ENCODE peak calls at places on chromosomes 3 and 15, in eight cellular contexts. One of them, this sample, is unnamed. For H3K9me3, the result is how much of the 10 kb centered on the place peaks cover.

GRCh38 chr3:119323401-119324107 is 29.4 kb downstream of the ARHGAP31 start:
- DNase-seq in CD8-positive, alpha-beta T cell: no peak
- DNase-seq in tibial nerve: no peak
- DNase-seq in RWPE2: no peak
- DNase-seq in lung: no peak
- DNase-seq in fibroblast of lung: no peak
- DNase-seq in CD4-positive, alpha-beta T cell: peak
- DNase-seq in right lobe of liver: no peak
- DNase-seq in this sample: peak

GRCh38 chr3:42123012-42123581 is 31.9 kb downstream of the TRAK1 start:
- DNase-seq in right lobe of liver: no peak
- DNase-seq in CD8-positive, alpha-beta T cell: no peak
- DNase-seq in tibial nerve: no peak
- DNase-seq in fibroblast of lung: no peak
- DNase-seq in RWPE2: no peak
- DNase-seq in lung: no peak
- DNase-seq in CD4-positive, alpha-beta T cell: no peak
- DNase-seq in this sample: no peak

GRCh38 chr3:179526989-179527391 is 35.7 kb upstream of the ACTL6A start:
- DNase-seq in RWPE2: no peak
- DNase-seq in fibroblast of lung: peak
- DNase-seq in lung: peak
- DNase-seq in right lobe of liver: no peak
- DNase-seq in CD4-positive, alpha-beta T cell: no peak
- DNase-seq in CD8-positive, alpha-beta T cell: no peak
- DNase-seq in tibial nerve: no peak
- DNase-seq in this sample: no peak

GRCh38 chr3:38662544-38662943 is 13.1 kb upstream of the SCN5A start:
- DNase-seq in RWPE2: no peak
- DNase-seq in lung: no peak
- DNase-seq in right lobe of liver: no peak
- DNase-seq in fibroblast of lung: peak
- DNase-seq in CD8-positive, alpha-beta T cell: no peak
- DNase-seq in tibial nerve: no peak
- DNase-seq in CD4-positive, alpha-beta T cell: no peak
- DNase-seq in this sample: no peak

GRCh38 chr15:40072216-40072990 is 33.4 kb upstream of the SRP14 start:
- DNase-seq in right lobe of liver: no peak
- DNase-seq in fibroblast of lung: no peak
- DNase-seq in RWPE2: no peak
- DNase-seq in CD8-positive, alpha-beta T cell: no peak
- DNase-seq in CD4-positive, alpha-beta T cell: no peak
- DNase-seq in tibial nerve: no peak
- DNase-seq in lung: no peak
- DNase-seq in this sample: no peak

GRCh38 chr3:13613343-13614190 is 64.6 kb downstream of the FBLN2 start:
- DNase-seq in CD8-positive, alpha-beta T cell: no peak
- DNase-seq in tibial nerve: no peak
- DNase-seq in RWPE2: peak
- DNase-seq in fibroblast of lung: no peak
- DNase-seq in lung: no peak
- DNase-seq in CD4-positive, alpha-beta T cell: no peak
- DNase-seq in right lobe of liver: peak
- DNase-seq in this sample: no peak

GRCh38 chr3:134567605-134568004 is 81.7 kb downstream of the CEP63 start:
- DNase-seq in CD4-positive, alpha-beta T cell: no peak
- DNase-seq in tibial nerve: no peak
- DNase-seq in CD8-positive, alpha-beta T cell: no peak
- DNase-seq in fibroblast of lung: peak
- DNase-seq in lung: no peak
- DNase-seq in RWPE2: no peak
- DNase-seq in right lobe of liver: no peak
- DNase-seq in this sample: no peak

GRCh38 chr3:159669024-159669476 is 319.6 kb upstream of the IL12A start:
- DNase-seq in fibroblast of lung: peak
- DNase-seq in tibial nerve: no peak
- DNase-seq in CD8-positive, alpha-beta T cell: no peak
- DNase-seq in lung: peak
- DNase-seq in right lobe of liver: no peak
- DNase-seq in CD4-positive, alpha-beta T cell: no peak
- DNase-seq in RWPE2: no peak
- DNase-seq in this sample: no peak

GRCh38 chr3:72150634-72151412 is 365.9 kb upstream of the PROK2 start:
- DNase-seq in lung: no peak
- DNase-seq in CD8-positive, alpha-beta T cell: no peak
- DNase-seq in CD4-positive, alpha-beta T cell: no peak
- DNase-seq in RWPE2: no peak
- DNase-seq in fibroblast of lung: no peak
- DNase-seq in right lobe of liver: peak
- DNase-seq in tibial nerve: no peak
- DNase-seq in this sample: no peak

GRCh38 chr3:52544937-52545336 is 8.5 kb downstream of the UQCC5 start:
- DNase-seq in CD4-positive, alpha-beta T cell: no peak
- DNase-seq in lung: no peak
- DNase-seq in right lobe of liver: no peak
- DNase-seq in tibial nerve: no peak
- DNase-seq in fibroblast of lung: no peak
- DNase-seq in CD8-positive, alpha-beta T cell: no peak
- DNase-seq in RWPE2: no peak
- DNase-seq in this sample: no peak

GRCh38 chr15:94126999-94127398 is 104.4 kb upstream of the MCTP2 start:
- DNase-seq in tibial nerve: no peak
- DNase-seq in RWPE2: no peak
- DNase-seq in fibroblast of lung: no peak
- DNase-seq in CD4-positive, alpha-beta T cell: no peak
- DNase-seq in right lobe of liver: no peak
- DNase-seq in CD8-positive, alpha-beta T cell: no peak
- DNase-seq in lung: no peak
- DNase-seq in this sample: no peak

GRCh38 chr3:99473321-99473751 is 165.1 kb upstream of the COL8A1 start:
- DNase-seq in CD4-positive, alpha-beta T cell: no peak
- DNase-seq in tibial nerve: no peak
- DNase-seq in fibroblast of lung: peak
- DNase-seq in RWPE2: no peak
- DNase-seq in CD8-positive, alpha-beta T cell: no peak
- DNase-seq in lung: no peak
- DNase-seq in right lobe of liver: no peak
- DNase-seq in this sample: no peak

GRCh38 chr15:67914537-67915373 is 74.9 kb upstream of the RNU6-1 start:
- DNase-seq in fibroblast of lung: peak
- DNase-seq in tibial nerve: peak
- DNase-seq in lung: peak
- DNase-seq in right lobe of liver: no peak
- DNase-seq in CD8-positive, alpha-beta T cell: no peak
- DNase-seq in CD4-positive, alpha-beta T cell: no peak
- DNase-seq in RWPE2: no peak
- DNase-seq in this sample: no peak

GRCh38 chr15:78709263-78709882 is 68.4 kb upstream of the CHRNB4 start:
- DNase-seq in CD4-positive, alpha-beta T cell: peak
- DNase-seq in tibial nerve: peak
- DNase-seq in CD8-positive, alpha-beta T cell: peak
- DNase-seq in right lobe of liver: peak
- DNase-seq in lung: peak
- DNase-seq in fibroblast of lung: peak
- DNase-seq in RWPE2: peak
- DNase-seq in this sample: peak

GRCh38 chr15:35309886-35310285 is 224.8 kb upstream of the NANOGP8 start:
- DNase-seq in fibroblast of lung: peak
- DNase-seq in RWPE2: no peak
- DNase-seq in tibial nerve: no peak
- DNase-seq in right lobe of liver: no peak
- DNase-seq in lung: no peak
- DNase-seq in CD4-positive, alpha-beta T cell: no peak
- DNase-seq in CD8-positive, alpha-beta T cell: no peak
- DNase-seq in this sample: no peak

GRCh38 chr3:43638594-43639447 is 17.0 kb upstream of the ANO10 start:
- DNase-seq in CD8-positive, alpha-beta T cell: no peak
- DNase-seq in tibial nerve: no peak
- DNase-seq in right lobe of liver: no peak
- DNase-seq in RWPE2: no peak
- DNase-seq in fibroblast of lung: peak
- DNase-seq in lung: peak
- DNase-seq in CD4-positive, alpha-beta T cell: peak
- DNase-seq in this sample: peak

GRCh38 chr3:177740270-177740669 is 543.0 kb upstream of the TBL1XR1 start:
- DNase-seq in lung: no peak
- DNase-seq in tibial nerve: no peak
- DNase-seq in RWPE2: no peak
- DNase-seq in CD8-positive, alpha-beta T cell: no peak
- DNase-seq in fibroblast of lung: no peak
- DNase-seq in CD4-positive, alpha-beta T cell: no peak
- DNase-seq in right lobe of liver: no peak
- DNase-seq in this sample: no peak

GRCh38 chr15:89141885-89142284 is 53.6 kb downstream of the ABHD2 start:
- DNase-seq in fibroblast of lung: no peak
- DNase-seq in CD4-positive, alpha-beta T cell: no peak
- DNase-seq in right lobe of liver: no peak
- DNase-seq in tibial nerve: no peak
- DNase-seq in CD8-positive, alpha-beta T cell: no peak
- DNase-seq in lung: no peak
- DNase-seq in RWPE2: no peak
- DNase-seq in this sample: no peak

GRCh38 chr3:152193673-152194267 is 75.0 kb upstream of the MBNL1 start:
- DNase-seq in right lobe of liver: no peak
- DNase-seq in lung: no peak
- DNase-seq in RWPE2: no peak
- DNase-seq in CD8-positive, alpha-beta T cell: no peak
- DNase-seq in tibial nerve: no peak
- DNase-seq in CD4-positive, alpha-beta T cell: no peak
- DNase-seq in fibroblast of lung: no peak
- DNase-seq in this sample: no peak

GRCh38 chr3:55963611-55964010 is 476.5 kb upstream of the WNT5A start:
- DNase-seq in lung: no peak
- DNase-seq in tibial nerve: no peak
- DNase-seq in right lobe of liver: no peak
- DNase-seq in CD4-positive, alpha-beta T cell: no peak
- DNase-seq in CD8-positive, alpha-beta T cell: no peak
- DNase-seq in fibroblast of lung: no peak
- DNase-seq in RWPE2: no peak
- DNase-seq in this sample: no peak

GRCh38 chr3:190302209-190302885 is 19.9 kb downstream of the CLDN1 start:
- DNase-seq in CD4-positive, alpha-beta T cell: no peak
- DNase-seq in CD8-positive, alpha-beta T cell: no peak
- DNase-seq in right lobe of liver: no peak
- DNase-seq in lung: no peak
- DNase-seq in tibial nerve: no peak
- DNase-seq in fibroblast of lung: no peak
- DNase-seq in RWPE2: no peak
- DNase-seq in this sample: no peak

GRCh38 chr3:78848392-78849288 is 919.2 kb downstream of the ROBO1 start:
- DNase-seq in CD8-positive, alpha-beta T cell: no peak
- DNase-seq in right lobe of liver: no peak
- DNase-seq in RWPE2: no peak
- DNase-seq in CD4-positive, alpha-beta T cell: no peak
- DNase-seq in lung: no peak
- DNase-seq in tibial nerve: no peak
- DNase-seq in fibroblast of lung: no peak
- DNase-seq in this sample: no peak

GRCh38 chr3:96175500-96175899 is 638.9 kb upstream of the EPHA6 start:
- DNase-seq in RWPE2: no peak
- DNase-seq in CD8-positive, alpha-beta T cell: no peak
- DNase-seq in fibroblast of lung: no peak
- DNase-seq in lung: no peak
- DNase-seq in right lobe of liver: no peak
- DNase-seq in tibial nerve: no peak
- DNase-seq in CD4-positive, alpha-beta T cell: no peak
- DNase-seq in this sample: no peak

GRCh38 chr3:96169111-96169510 is 645.3 kb upstream of the EPHA6 start:
- DNase-seq in RWPE2: no peak
- DNase-seq in lung: no peak
- DNase-seq in right lobe of liver: no peak
- DNase-seq in fibroblast of lung: no peak
- DNase-seq in CD8-positive, alpha-beta T cell: no peak
- DNase-seq in CD4-positive, alpha-beta T cell: no peak
- DNase-seq in tibial nerve: no peak
- DNase-seq in this sample: no peak

GRCh38 chr3:96172917-96173316 is 641.5 kb upstream of the EPHA6 start:
- DNase-seq in CD4-positive, alpha-beta T cell: no peak
- DNase-seq in RWPE2: no peak
- DNase-seq in right lobe of liver: no peak
- DNase-seq in lung: no peak
- DNase-seq in CD8-positive, alpha-beta T cell: no peak
- DNase-seq in fibroblast of lung: no peak
- DNase-seq in tibial nerve: no peak
- DNase-seq in this sample: no peak
- H3K9me3 ChIP-seq in CD4-positive, alpha-beta T cell: under half
- H3K9me3 ChIP-seq in RWPE2: under half
- H3K9me3 ChIP-seq in right lobe of liver: under half
- H3K9me3 ChIP-seq in lung: under half
- H3K9me3 ChIP-seq in CD8-positive, alpha-beta T cell: under half
- H3K9me3 ChIP-seq in fibroblast of lung: under half
- H3K9me3 ChIP-seq in tibial nerve: under half
- H3K9me3 ChIP-seq in this sample: under half

GRCh38 chr15:20407553-20407952 is 134.0 kb downstream of the GOLGA6L6 start:
- DNase-seq in tibial nerve: no peak
- DNase-seq in right lobe of liver: no peak
- DNase-seq in lung: no peak
- DNase-seq in RWPE2: no peak
- DNase-seq in CD4-positive, alpha-beta T cell: no peak
- DNase-seq in fibroblast of lung: no peak
- DNase-seq in CD8-positive, alpha-beta T cell: no peak
- DNase-seq in this sample: no peak
- H3K9me3 ChIP-seq in tibial nerve: under half
- H3K9me3 ChIP-seq in right lobe of liver: under half
- H3K9me3 ChIP-seq in lung: under half
- H3K9me3 ChIP-seq in RWPE2: under half
- H3K9me3 ChIP-seq in CD4-positive, alpha-beta T cell: under half
- H3K9me3 ChIP-seq in fibroblast of lung: under half
- H3K9me3 ChIP-seq in CD8-positive, alpha-beta T cell: under half
- H3K9me3 ChIP-seq in this sample: under half

DNA sequence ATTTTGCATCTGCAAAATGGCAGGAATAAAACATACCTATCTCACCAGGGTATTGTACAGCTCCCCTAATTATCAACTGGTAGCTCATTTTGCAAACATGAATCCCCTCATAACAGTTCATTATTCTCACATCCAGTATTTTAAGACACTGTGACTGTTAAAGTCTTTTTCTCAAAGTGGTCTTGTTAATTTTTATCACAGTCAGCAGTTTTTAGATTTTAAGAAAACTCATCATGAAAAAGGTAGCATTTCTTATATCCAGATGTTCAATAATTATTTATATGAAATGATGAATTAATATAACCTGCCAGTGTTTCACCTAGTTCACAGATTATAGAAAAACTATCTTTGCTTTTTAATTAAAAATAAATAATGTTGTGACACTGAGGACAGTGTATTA is 354.9 kb upstream of the ARL6 start:
- DNase-seq in RWPE2: no peak
- DNase-seq in tibial nerve: no peak
- DNase-seq in lung: no peak
- DNase-seq in CD8-positive, alpha-beta T cell: no peak
- DNase-seq in fibroblast of lung: no peak
- DNase-seq in CD4-positive, alpha-beta T cell: no peak
- DNase-seq in right lobe of liver: no peak
- DNase-seq in this sample: no peak
- H3K9me3 ChIP-seq in RWPE2: under half
- H3K9me3 ChIP-seq in tibial nerve: under half
- H3K9me3 ChIP-seq in lung: under half
- H3K9me3 ChIP-seq in CD8-positive, alpha-beta T cell: under half
- H3K9me3 ChIP-seq in fibroblast of lung: under half
- H3K9me3 ChIP-seq in CD4-positive, alpha-beta T cell: under half
- H3K9me3 ChIP-seq in right lobe of liver: under half
- H3K9me3 ChIP-seq in this sample: under half

GRCh38 chr3:118146658-118147375 is 887.8 kb downstream of the IGSF11 start:
- DNase-seq in fibroblast of lung: no peak
- DNase-seq in lung: no peak
- DNase-seq in tibial nerve: no peak
- DNase-seq in RWPE2: no peak
- DNase-seq in right lobe of liver: no peak
- DNase-seq in CD8-positive, alpha-beta T cell: no peak
- DNase-seq in CD4-positive, alpha-beta T cell: no peak
- DNase-seq in this sample: no peak
- H3K9me3 ChIP-seq in fibroblast of lung: under half
- H3K9me3 ChIP-seq in lung: under half
- H3K9me3 ChIP-seq in tibial nerve: under half
- H3K9me3 ChIP-seq in RWPE2: under half
- H3K9me3 ChIP-seq in right lobe of liver: under half
- H3K9me3 ChIP-seq in CD8-positive, alpha-beta T cell: under half
- H3K9me3 ChIP-seq in CD4-positive, alpha-beta T cell: under half
- H3K9me3 ChIP-seq in this sample: under half